ENCODE peak calls at places on chromosome 6, in six cellular contexts. Z is mesendoderm, R is IMR-90, Q is MM.1S, B is fibroblast of lung, C is neuronal stem cell. F is an unnamed sample. For H3K4me1, the result is how much of the 10 kb centered on the place peaks cover.

GRCh38 chr6:43954311-43955131 is 172.7 kb downstream of the MRPL14 start:
- DNase-seq in Z (no peak), R (no peak), Q (no peak), B (no peak), C (no peak), F (peak)

GRCh38 chr6:139325686-139326085 is 33.9 kb upstream of the TXLNB start:
- DNase-seq in Z (no peak), R (no peak), Q (peak), B (no peak), C (no peak), F (no peak)

GRCh38 chr6:43812850-43813584 is 43.0 kb downstream of the VEGFA start:
- DNase-seq in Z (no peak), R (peak), Q (no peak), B (no peak), C (no peak), F (no peak)

GRCh38 chr6:153130515-153131036 is 506 bp downstream of the RGS17 start:
- DNase-seq in Z (peak), R (no peak), Q (no peak), B (peak), C (peak), F (peak)

GRCh38 chr6:84026721-84027164 is 6.8 kb upstream of the MRAP2 start:
- DNase-seq in Z (no peak), R (no peak), Q (no peak), B (no peak), C (no peak), F (no peak)

GRCh38 chr6:6631526-6632276 is 43.2 kb downstream of the LY86 start:
- DNase-seq in Z (no peak), R (no peak), Q (no peak), B (no peak), C (no peak), F (no peak)

GRCh38 chr6:45703041-45703739 is 312.5 kb downstream of the CLIC5 start:
- DNase-seq in Z (no peak), R (peak), Q (no peak), B (peak), C (no peak), F (no peak)

GRCh38 chr6:7673063-7673536 is 52.8 kb upstream of the BMP6 start:
- DNase-seq in Z (peak), R (peak), Q (no peak), B (peak), C (peak), F (peak)

GRCh38 chr6:138289739-138290138 is 71.4 kb upstream of the PBOV1 start:
- DNase-seq in Z (peak), R (no peak), Q (peak), B (peak), C (no peak), F (no peak)

GRCh38 chr6:117449549-117450439 is 24.1 kb upstream of the ROS1 start:
- DNase-seq in Z (peak), R (peak), Q (peak), B (peak), C (peak), F (no peak)

GRCh38 chr6:104955491-104955890 is 1.4 kb upstream of the LIN28B start:
- DNase-seq in Z (peak), R (no peak), Q (no peak), B (no peak), C (no peak), F (no peak)

GRCh38 chr6:127464881-127465459 is 5.8 kb upstream of the KIAA0408 start:
- DNase-seq in Z (peak), R (peak), Q (peak), B (peak), C (peak), F (no peak)

GRCh38 chr6:2108700-2109306 is 136.6 kb downstream of the GMDS start:
- DNase-seq in Z (no peak), R (no peak), Q (no peak), B (no peak), C (no peak), F (no peak)

GRCh38 chr6:14217728-14218637 is 100.4 kb downstream of the CD83 start:
- DNase-seq in Z (no peak), R (peak), Q (no peak), B (no peak), C (no peak), F (no peak)

GRCh38 chr6:107154131-107154906 is 39.0 kb upstream of the BEND3 start:
- DNase-seq in Z (peak), R (no peak), Q (no peak), B (peak), C (peak), F (no peak)

GRCh38 chr6:40247516-40248115 is 313.4 kb upstream of the MOCS1 start:
- DNase-seq in Z (no peak), R (no peak), Q (no peak), B (no peak), C (no peak), F (no peak)

GRCh38 chr6:79070206-79070825 is 7.7 kb downstream of the PHIP start:
- DNase-seq in Z (no peak), R (peak), Q (peak), B (peak), C (no peak), F (no peak)

GRCh38 chr6:16533721-16534136 is 227.5 kb downstream of the ATXN1 start:
- DNase-seq in Z (peak), R (peak), Q (no peak), B (peak), C (no peak), F (no peak)

GRCh38 chr6:169991913-169992312 is 240.5 kb downstream of the ERMARD start:
- DNase-seq in Z (no peak), R (no peak), Q (no peak), B (no peak), C (no peak), F (peak)

GRCh38 chr6:147201885-147202515 is 2.2 kb upstream of the STXBP5 start:
- DNase-seq in Z (peak), R (peak), Q (no peak), B (peak), C (no peak), F (no peak)

GRCh38 chr6:28137458-28138020 is 4.1 kb upstream of the ZKSCAN8 start:
- DNase-seq in Z (peak), R (peak), Q (peak), B (peak), C (no peak), F (no peak)

GRCh38 chr6:15501806-15502450 is 160.9 kb downstream of the DTNBP1 start:
- DNase-seq in Z (no peak), R (peak), Q (no peak), B (peak), C (no peak), F (no peak)

GRCh38 chr6:125310994-125311649 is 9.4 kb upstream of the HDDC2 start:
- DNase-seq in Z (peak), R (peak), Q (peak), B (peak), C (peak), F (no peak)

GRCh38 chr6:141552463-141552862 is 580.3 kb upstream of the GJE1 start:
- DNase-seq in Z (no peak), R (peak), Q (peak), B (peak), C (no peak), F (no peak)

GRCh38 chr6:40962241-40962640 is 76.8 kb downstream of the UNC5CL start:
- DNase-seq in Z (peak), R (peak), Q (peak), B (peak), C (no peak), F (no peak)

GRCh38 chr6:10078581-10078980 is 336.3 kb downstream of the TFAP2A start:
- DNase-seq in Z (no peak), R (no peak), Q (no peak), B (no peak), C (no peak), F (no peak)

GRCh38 chr6:158377866-158378265 is 65.6 kb downstream of the TULP4 start:
- DNase-seq in Z (peak), R (peak), Q (no peak), B (peak), C (no peak), F (no peak)

GRCh38 chr6:24720131-24720603 is 1.2 kb upstream of the C6orf62 start:
- DNase-seq in Z (peak), R (peak), Q (peak), B (peak), C (peak), F (peak)

DNA sequence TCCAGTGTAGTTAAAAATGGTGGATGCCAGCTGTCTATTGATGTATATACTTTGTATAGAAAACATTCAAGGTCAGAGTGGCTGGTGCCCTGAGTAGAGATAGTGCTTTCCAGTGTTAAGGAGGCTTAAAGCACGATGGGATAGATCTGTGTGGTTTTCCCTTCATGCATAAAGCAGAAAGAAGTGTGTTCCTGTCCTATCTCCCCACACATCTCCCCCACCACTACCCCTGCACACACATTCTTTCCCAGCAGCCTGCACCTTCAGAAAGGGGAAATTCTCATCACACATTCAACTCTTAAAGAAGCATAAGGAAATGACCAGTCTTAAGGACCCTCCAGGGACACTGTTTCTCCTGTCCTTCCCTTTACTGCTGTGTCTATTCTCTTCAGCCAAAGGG is 221.7 kb upstream of the TAB2 start:
- DNase-seq in Z (no peak), R (no peak), Q (no peak), B (no peak), C (no peak), F (no peak)
- H3K4me1 ChIP-seq in Z (under half), R (under half), Q (under half), B (under half), C (under half), F (under half)

GRCh38 chr6:133241088-133241900 is at the start of gene EYA4:
- DNase-seq in Z (peak), R (peak), Q (peak), B (peak), C (peak), F (peak)
- H3K4me3 ChIP-seq in Z (peak), R (peak), Q (peak), B (peak), C (peak), F (peak)

GRCh38 chr6:35049346-35049745 is 91.8 kb downstream of the TCP11 start:
- DNase-seq in Z (no peak), R (no peak), Q (no peak), B (no peak), C (no peak), F (no peak)
- H3K9ac ChIP-seq in Z (no peak), R (no peak), Q (peak), B (no peak), C (no peak), F (no peak)

DNA sequence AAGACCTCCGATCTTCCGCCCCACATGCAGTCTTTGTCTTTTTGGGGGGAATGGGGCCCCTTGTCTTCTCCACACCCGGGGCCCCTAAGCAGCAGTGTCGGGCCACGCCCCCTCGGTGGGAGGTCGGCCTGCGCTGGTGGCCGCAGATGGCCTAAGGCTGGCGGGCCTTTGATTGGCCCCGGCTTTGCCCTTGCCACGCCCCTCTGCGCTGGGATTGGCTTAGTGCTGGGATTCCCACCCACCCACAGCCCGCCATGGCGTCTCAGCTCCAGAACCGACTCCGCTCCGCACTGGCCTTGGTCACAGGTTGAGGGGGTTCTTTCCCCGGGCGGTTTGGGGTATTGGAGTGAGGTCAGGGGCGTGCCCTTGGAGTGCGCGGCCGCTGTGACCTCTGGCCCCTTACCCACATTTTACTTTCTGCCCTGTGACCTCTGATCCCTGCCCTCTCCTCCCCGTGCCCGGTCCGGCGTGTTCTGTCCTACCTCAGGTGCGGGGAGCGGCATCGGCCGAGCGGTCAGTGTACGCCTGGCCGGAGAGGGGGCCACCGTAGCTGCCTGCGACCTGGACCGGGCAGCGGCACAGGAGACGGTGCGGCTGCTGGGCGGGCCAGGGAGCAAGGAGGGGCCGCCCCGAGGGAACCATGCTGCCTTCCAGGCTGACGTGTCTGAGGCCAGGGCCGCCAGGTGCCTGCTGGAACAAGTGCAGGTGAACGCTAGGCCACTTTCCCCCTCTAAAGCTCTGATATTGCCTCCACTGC is at the start of gene HSD17B8:
- DNase-seq in Z (peak), R (peak), Q (peak), B (peak), C (peak), F (peak)
- H3K4me1 ChIP-seq in Z (under half), R (under half), Q (under half), B (under half), C (under half), F (under half)

DNA sequence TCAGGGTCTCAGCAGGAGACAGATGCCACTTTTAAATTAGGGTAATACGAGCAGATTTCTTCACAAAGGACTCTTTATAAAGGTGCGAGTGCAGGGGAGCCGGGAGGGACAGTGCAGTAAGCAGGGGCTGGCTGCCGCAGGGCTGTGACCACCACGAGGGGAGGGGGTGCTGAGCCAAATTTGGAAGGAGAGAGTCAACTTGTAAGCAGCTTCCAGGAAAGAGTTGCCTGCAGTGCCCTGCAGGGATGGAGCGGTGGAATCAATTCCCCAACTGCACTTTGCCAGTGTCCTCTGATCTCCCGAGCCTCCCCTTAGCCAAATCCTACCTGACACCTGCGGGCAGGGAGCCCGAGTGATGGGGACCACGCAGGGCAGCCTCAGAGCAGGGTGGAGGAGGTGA is 13.9 kb upstream of the CCDC167 start:
- DNase-seq in Z (peak), R (no peak), Q (no peak), B (no peak), C (no peak), F (no peak)
- H3K4me3 ChIP-seq in Z (no peak), R (no peak), Q (no peak), B (no peak), C (no peak), F (no peak)

GRCh38 chr6:119454694-119455093 is 105.1 kb upstream of the MAN1A1 start:
- DNase-seq in Z (no peak), R (no peak), Q (no peak), B (peak), C (no peak), F (no peak)
- H3K9ac ChIP-seq in Z (no peak), R (no peak), Q (no peak), B (no peak), C (no peak), F (no peak)

DNA sequence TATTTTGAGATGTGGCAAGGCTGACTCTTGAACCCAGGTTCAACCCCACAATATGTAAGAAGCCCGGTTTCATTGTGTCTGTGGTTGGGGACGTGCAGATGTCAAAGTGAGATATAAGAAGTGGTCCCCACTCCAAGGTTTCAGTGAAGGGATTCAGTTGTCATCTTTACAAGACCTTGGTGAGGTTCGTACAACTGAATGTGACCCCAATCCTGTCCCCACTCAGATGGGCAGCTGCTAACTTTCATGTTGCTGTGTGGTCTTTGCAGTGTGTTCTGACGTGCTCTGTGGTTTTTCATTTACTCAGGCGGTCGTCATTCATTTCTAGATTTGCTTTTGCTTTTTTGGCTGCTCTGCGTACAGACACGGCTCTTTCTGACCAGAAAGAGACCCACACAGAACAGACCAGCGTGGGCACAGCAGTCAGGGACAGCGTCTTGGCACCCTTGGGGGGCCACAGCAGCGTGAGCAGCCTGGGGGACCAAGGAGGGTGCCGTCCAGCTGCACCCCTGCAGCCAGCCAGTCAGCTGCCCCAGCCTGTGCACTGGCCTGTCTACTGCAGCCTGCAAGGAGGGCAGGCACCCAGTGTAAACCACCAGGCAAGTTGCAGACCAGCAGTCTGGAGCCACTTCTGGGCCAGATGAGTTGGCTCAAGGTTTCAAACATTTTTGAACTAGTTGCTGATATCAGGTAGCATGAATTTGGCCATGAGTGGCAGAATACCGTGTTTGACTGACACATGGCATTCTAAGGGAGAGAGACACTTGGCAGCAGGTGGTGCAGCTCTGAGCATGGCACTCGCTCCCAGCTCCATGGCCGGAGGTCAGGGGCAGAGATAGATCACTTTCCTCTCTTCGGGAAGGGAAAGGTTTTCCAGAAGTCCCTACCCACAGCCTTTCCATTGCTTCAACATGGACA is 49.4 kb upstream of the IRF4 start:
- DNase-seq in Z (no peak), R (no peak), Q (no peak), B (no peak), C (no peak), F (peak)
- H3K4me1 ChIP-seq in Z (under half), R (under half), Q (under half), B (under half), C (under half), F (under half)